ENCODE peak calls at places on chromosomes 11 and 22, in ten cellular contexts. X is transverse colon, P is sigmoid colon, B is SK-N-SH, Y is stomach, O is A549, J is K562, V is ovary, W is esophagus muscularis mucosa, D is GM12878. K is an unnamed sample.

GRCh38 chr11:64258946-64259532 is 7.7 kb downstream of the PLCB3 start:
- DNase-seq in X (no peak), P (no peak), B (no peak), Y (no peak), O (no peak), J (no peak), V (no peak), W (no peak), D (no peak), K (no peak)

GRCh38 chr11:125091247-125091876 is 20.1 kb downstream of the TMEM218 start:
- DNase-seq in X (no peak), P (peak; percentile 62), B (peak; percentile 90), Y (no peak), O (peak; percentile 46), J (peak; percentile 72), V (peak; percentile 59), W (no peak), D (no peak), K (no peak)

GRCh38 chr11:67247946-67248550 is 18.2 kb upstream of the GRK2 start:
- DNase-seq in X (no peak), P (no peak), B (no peak), Y (no peak), O (no peak), J (no peak), V (no peak), W (no peak), D (no peak), K (no peak)

GRCh38 chr11:13145461-13145860 is 132.1 kb upstream of the BMAL1 start:
- DNase-seq in X (no peak), P (no peak), B (no peak), Y (no peak), O (no peak), J (no peak), V (no peak), W (peak; percentile 84), D (no peak), K (no peak)

GRCh38 chr11:28017816-28018215 is 90.1 kb downstream of the KIF18A start:
- DNase-seq in X (no peak), P (no peak), B (no peak), Y (no peak), O (no peak), J (no peak), V (no peak), W (no peak), D (no peak), K (no peak)

GRCh38 chr11:1263036-1263435 is 40.2 kb downstream of the MUC5B start:
- DNase-seq in X (peak; percentile 58), P (no peak), B (no peak), Y (no peak), O (no peak), J (no peak), V (no peak), W (no peak), D (no peak), K (no peak)

GRCh38 chr22:26587991-26588613 is 1.8 kb downstream of the TPST2 start:
- DNase-seq in X (no peak), P (no peak), B (no peak), Y (no peak), O (no peak), J (no peak), V (no peak), W (no peak), D (no peak), K (no peak)

GRCh38 chr11:123690490-123690889 is 36.1 kb upstream of the SCN3B start:
- DNase-seq in X (no peak), P (no peak), B (no peak), Y (no peak), O (peak; percentile 13), J (no peak), V (no peak), W (no peak), D (no peak), K (no peak)

GRCh38 chr11:98531576-98531975 is 489.2 kb upstream of the CNTN5 start:
- DNase-seq in X (no peak), P (no peak), B (no peak), Y (no peak), O (no peak), J (no peak), V (no peak), W (no peak), D (no peak), K (no peak)

GRCh38 chr22:35894937-35895708 is 133.5 kb downstream of the RBFOX2 start:
- DNase-seq in X (peak; percentile 12), P (peak; percentile 85), B (peak; percentile 29), Y (no peak), O (peak; percentile 37), J (no peak), V (no peak), W (no peak), D (no peak), K (no peak)

GRCh38 chr11:12050470-12050891 is 42.1 kb upstream of the DKK3 start:
- DNase-seq in X (no peak), P (no peak), B (no peak), Y (no peak), O (no peak), J (no peak), V (no peak), W (no peak), D (no peak), K (no peak)

GRCh38 chr11:235180-235997 is 753 bp downstream of the SIRT3 start:
- DNase-seq in X (no peak), P (peak; percentile 61), B (no peak), Y (no peak), O (no peak), J (no peak), V (no peak), W (no peak), D (no peak), K (no peak)

GRCh38 chr11:69243496-69244200 is 50.3 kb upstream of the MYEOV start:
- DNase-seq in X (no peak), P (peak; percentile 35), B (no peak), Y (peak; percentile 18), O (no peak), J (no peak), V (no peak), W (no peak), D (no peak), K (no peak)

DNA sequence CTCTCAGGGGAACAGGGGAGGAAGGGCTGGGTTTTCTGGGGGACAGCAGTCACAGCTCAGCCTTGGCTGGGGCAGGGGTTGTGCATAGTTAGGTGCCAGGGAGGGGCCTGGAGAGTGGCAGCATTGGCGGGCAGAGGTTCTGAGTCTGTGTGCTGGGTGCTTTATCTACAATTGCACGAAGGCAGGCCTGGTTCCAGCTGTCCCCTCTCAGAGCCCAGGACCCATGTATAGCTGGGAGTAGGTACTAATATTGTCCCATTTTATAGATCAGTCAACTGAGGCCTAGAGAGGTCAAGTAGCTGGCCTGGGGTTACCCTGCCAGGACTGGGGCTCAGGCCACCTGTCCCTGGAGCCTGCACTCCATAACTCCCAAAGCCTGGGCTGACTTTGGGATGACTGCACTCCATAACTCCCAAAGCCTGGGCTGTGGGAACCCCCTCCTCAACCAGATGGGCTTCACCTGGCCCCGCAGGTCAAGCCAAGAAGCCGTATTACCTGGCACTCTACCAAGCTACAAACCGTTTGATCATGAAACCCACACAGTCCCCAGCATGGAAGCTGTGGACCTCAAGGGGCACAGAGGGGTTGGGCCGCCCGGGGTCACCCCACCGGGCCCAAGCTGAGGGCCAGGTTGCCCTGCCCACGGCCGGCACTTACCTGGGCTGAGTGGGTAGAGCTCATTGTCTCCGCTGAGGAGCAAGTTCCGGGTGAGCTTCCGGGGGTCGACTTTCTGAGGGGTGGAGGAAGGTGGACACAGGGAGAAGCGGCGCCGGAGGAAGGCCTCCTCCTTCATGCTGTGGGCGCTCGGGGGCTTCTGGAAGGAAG is 36.5 kb downstream of the OSBPL5 start:
- DNase-seq in X (no peak), P (peak; percentile 62), B (no peak), Y (no peak), O (no peak), J (no peak), V (no peak), W (no peak), D (no peak), K (no peak)
- H3K4me1 ChIP-seq in X (peaks cover 23% of the 10 kb centered on the region), P (peaks cover 22% of the 10 kb centered on the region), B (peaks cover 6% of the 10 kb centered on the region), Y (peaks cover 9% of the 10 kb centered on the region), O (peaks cover 15% of the 10 kb centered on the region), J (peaks cover 35% of the 10 kb centered on the region), V (peaks cover 10% of the 10 kb centered on the region), W (peaks cover 62% of the 10 kb centered on the region), D (no peaks in the 10 kb centered on the region), K (no peaks in the 10 kb centered on the region)

DNA sequence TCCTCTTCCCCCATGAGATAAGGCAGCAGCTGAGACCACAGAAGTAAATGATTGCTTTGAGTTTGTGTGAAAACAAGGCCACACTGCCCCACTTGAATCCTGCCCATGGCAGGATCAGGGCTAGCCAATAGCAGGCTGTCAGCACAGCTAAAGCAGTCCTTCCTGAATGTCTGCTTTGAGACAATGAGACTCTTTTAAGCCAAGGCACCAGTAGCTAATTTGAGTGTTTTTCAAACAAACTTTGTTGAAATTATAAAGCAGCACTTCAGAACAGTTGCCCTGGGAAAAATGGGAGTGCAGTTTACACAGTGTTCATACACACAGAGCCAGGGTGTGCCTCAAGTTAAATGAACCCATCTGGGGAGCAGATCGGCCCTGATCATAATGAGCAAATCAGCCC is 103.5 kb upstream of the OR5AK2 start:
- DNase-seq in X (peak; percentile 53), P (no peak), B (peak; percentile 23), Y (peak; percentile 48), O (peak; percentile 60), J (no peak), V (no peak), W (no peak), D (no peak), K (no peak)
- H3K27ac ChIP-seq in X (peak overlapping the region; percentile 80), P (no peak overlapping the region), B (no peak overlapping the region), Y (peak overlapping the region; percentile 32), O (peak overlapping the region; percentile 77), J (no peak overlapping the region), V (no peak overlapping the region), W (no peak overlapping the region), D (no peak overlapping the region), K (no peak overlapping the region)

DNA sequence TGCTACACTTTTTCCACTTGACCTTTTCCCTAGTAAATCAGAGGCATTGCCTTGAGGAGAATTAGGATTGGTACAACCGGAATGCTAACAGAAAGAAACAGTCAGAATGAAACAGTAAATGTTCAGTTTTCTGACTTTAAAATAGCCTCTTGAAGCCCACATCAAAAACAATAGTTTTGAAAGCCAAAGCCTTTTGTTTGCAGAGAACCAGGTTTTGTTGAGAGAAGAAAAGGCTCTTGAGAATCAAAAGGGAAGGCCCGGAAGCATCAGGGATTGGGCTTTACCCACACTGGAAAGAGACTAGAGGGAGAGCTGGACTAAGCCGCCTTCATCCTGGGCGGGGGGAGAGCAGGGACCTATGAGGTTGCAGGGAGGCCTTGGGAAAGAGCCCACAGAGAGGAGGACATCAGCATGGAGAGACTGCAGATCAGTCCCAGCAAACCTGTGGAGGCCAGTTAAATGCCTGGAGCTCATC is 12.4 kb downstream of the ADM start:
- DNase-seq in X (no peak), P (no peak), B (no peak), Y (no peak), O (no peak), J (no peak), V (no peak), W (no peak), D (no peak), K (no peak)
- TF ChIP-seq EP300 in X (no peak), P (no peak), B (no peak), Y (no peak), O (no peak), J (no peak), V (no peak), W (no peak), D (peak; percentile 40), K (no peak)

DNA sequence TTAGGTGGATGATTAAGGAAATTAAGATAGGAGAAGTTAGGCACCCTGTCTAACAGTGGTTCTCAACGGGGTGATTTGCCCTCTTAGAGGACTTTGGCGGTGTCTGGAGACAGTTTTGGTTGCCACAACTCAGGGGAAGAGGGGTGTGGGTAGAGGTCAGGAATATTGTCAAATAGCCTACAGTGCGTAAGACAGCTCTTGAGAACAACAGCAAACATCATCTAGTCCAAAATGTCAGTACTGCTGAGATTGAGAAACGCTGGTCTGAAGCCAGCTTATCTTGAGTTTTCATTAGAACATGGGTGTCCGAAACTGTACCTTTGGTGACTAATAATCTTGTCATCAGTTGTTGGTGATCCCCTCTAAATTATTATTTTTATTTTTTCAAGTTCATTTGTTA is 38.4 kb downstream of the CECR2 start:
- DNase-seq in X (no peak), P (no peak), B (no peak), Y (no peak), O (no peak), J (no peak), V (no peak), W (no peak), D (no peak), K (no peak)
- H3K4me1 ChIP-seq in X (no peaks in the 10 kb centered on the region), P (no peaks in the 10 kb centered on the region), B (no peaks in the 10 kb centered on the region), Y (no peaks in the 10 kb centered on the region), O (no peaks in the 10 kb centered on the region), J (no peaks in the 10 kb centered on the region), V (no peaks in the 10 kb centered on the region), W (no peaks in the 10 kb centered on the region), D (no peaks in the 10 kb centered on the region), K (no peaks in the 10 kb centered on the region)